ENCODE peak calls at places on chromosomes 1 and 21, in ten cellular contexts. Z is left lung; F is cardiac muscle cell; T is A549; E is neural crest cell; M is omental fat pad; N is mucosa of descending colon; W is choroid plexus epithelial cell; J is heart left ventricle; D is CD8-positive, alpha-beta T cell. O is an unnamed sample.

GRCh38 chr1:173050865-173051264 is at the start of gene TNFSF18:
- DNase-seq in W (peak; percentile 91), M (no peak), E (no peak), T (no peak), D (no peak), F (no peak), J (no peak), Z (no peak), N (no peak), O (no peak)

GRCh38 chr1:10900691-10901090 is 104.2 kb upstream of the CASZ1 start:
- DNase-seq in J (peak; percentile 20), M (no peak), Z (peak; percentile 47), E (no peak), N (no peak), D (no peak), T (peak; percentile 17), F (no peak), W (no peak), O (no peak)

GRCh38 chr1:162695687-162696086 is 63.4 kb downstream of the DDR2 start:
- DNase-seq in E (no peak), D (no peak), T (no peak), F (no peak), M (no peak), Z (no peak), J (no peak), W (no peak), N (no peak), O (no peak)

GRCh38 chr1:246776923-246777322 is 52.7 kb downstream of the SCCPDH start:
- DNase-seq in D (no peak), J (no peak), F (no peak), M (no peak), Z (no peak), W (no peak), N (no peak), E (no peak), T (no peak), O (no peak)

GRCh38 chr21:39452207-39452964 is 616 bp downstream of the SH3BGR start:
- DNase-seq in M (no peak), E (no peak), J (no peak), T (peak; percentile 9), D (no peak), Z (no peak), F (no peak), W (peak; percentile 17), N (no peak), O (no peak)

GRCh38 chr1:228174482-228175315 is 9.1 kb downstream of the IBA57 start:
- DNase-seq in W (no peak), F (no peak), E (no peak), Z (peak; percentile 35), J (no peak), N (peak; percentile 60), D (no peak), M (no peak), T (peak; percentile 62), O (no peak)

GRCh38 chr1:76074321-76075187 is at the start of gene ST6GALNAC3:
- DNase-seq in M (peak; percentile 51), Z (peak; percentile 78), T (peak; percentile 44), N (peak; percentile 85), W (peak; percentile 57), E (peak; percentile 69), F (peak; percentile 91), D (peak; percentile 54), J (peak; percentile 77), O (peak; percentile 88)

GRCh38 chr21:14875704-14876364 is 189.0 kb downstream of the NRIP1 start:
- DNase-seq in W (peak; percentile 64), N (no peak), D (no peak), F (no peak), T (no peak), Z (no peak), E (no peak), M (no peak), J (no peak), O (peak; percentile 46)

GRCh38 chr21:42665026-42665425 is 11.6 kb downstream of the PDE9A start:
- DNase-seq in J (no peak), W (no peak), E (no peak), F (no peak), N (peak; percentile 48), Z (no peak), D (no peak), M (no peak), T (no peak), O (no peak)

GRCh38 chr1:177172866-177173265 is 2.1 kb downstream of the BRINP2 start:
- DNase-seq in T (peak; percentile 6), Z (no peak), D (no peak), F (no peak), E (no peak), N (no peak), J (no peak), M (no peak), W (no peak), O (no peak)

GRCh38 chr1:186178426-186179043 is 196.5 kb downstream of the TPR start:
- DNase-seq in F (no peak), N (no peak), Z (no peak), E (no peak), J (no peak), T (no peak), M (no peak), W (no peak), D (no peak), O (no peak)

GRCh38 chr1:198856601-198857000 is 217.8 kb downstream of the PTPRC start:
- DNase-seq in F (no peak), E (no peak), N (no peak), T (no peak), D (no peak), Z (no peak), J (no peak), W (no peak), M (no peak), O (no peak)

GRCh38 chr1:185788386-185788785 is 54.2 kb downstream of the HMCN1 start:
- DNase-seq in W (no peak), J (no peak), F (no peak), E (no peak), D (no peak), N (no peak), Z (no peak), T (no peak), M (no peak), O (no peak)

GRCh38 chr21:41813226-41813625 is 46.4 kb upstream of the RIPK4 start:
- DNase-seq in D (no peak), F (no peak), N (no peak), W (no peak), T (no peak), M (no peak), E (no peak), J (no peak), Z (no peak), O (no peak)

GRCh38 chr1:25080294-25081209 is 150.5 kb upstream of the RUNX3 start:
- DNase-seq in W (peak; percentile 24), M (no peak), F (no peak), N (no peak), T (peak; percentile 14), D (no peak), Z (no peak), E (no peak), J (no peak), O (no peak)

GRCh38 chr1:36136535-36136934 is 11.5 kb upstream of the COL8A2 start:
- DNase-seq in E (no peak), W (peak; percentile 77), F (no peak), N (no peak), M (no peak), Z (no peak), T (no peak), D (no peak), J (peak; percentile 59), O (no peak)

GRCh38 chr1:28792644-28793121 is 19.3 kb upstream of the OPRD1 start:
- DNase-seq in N (no peak), Z (no peak), W (no peak), F (peak; percentile 49), J (no peak), D (no peak), T (no peak), E (no peak), M (no peak), O (no peak)
- TF ChIP-seq CTCF in N (no peak), Z (peak; percentile 28), W (peak; percentile 1), F (no peak), J (no peak), D (no peak), T (no peak), E (peak; percentile 50), M (no peak), O (no peak)

DNA sequence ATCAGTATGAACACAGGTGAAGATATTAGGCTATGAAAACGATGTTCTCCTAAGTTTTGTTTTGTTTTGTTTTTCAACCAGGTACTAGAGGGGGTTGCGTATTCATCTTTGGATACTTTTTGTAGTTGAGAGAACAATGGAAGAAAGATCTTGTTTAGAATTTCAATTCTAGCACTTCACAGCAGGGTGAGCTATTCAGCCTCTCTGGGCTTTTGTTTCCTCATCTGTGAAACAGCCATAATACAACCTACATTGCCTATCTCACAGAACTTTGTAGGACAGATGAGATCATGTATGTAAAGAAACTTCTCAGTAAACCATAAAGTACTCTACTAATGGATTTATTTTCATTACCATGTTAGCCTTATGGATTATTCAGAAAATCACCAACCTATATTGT is 199.5 kb downstream of the GPATCH2 start:
- DNase-seq in D (no peak), W (peak; percentile 23), J (no peak), M (no peak), Z (no peak), F (no peak), T (no peak), E (no peak), N (no peak), O (no peak)
- TF ChIP-seq CTCF in D (no peak), W (peak; percentile 44), J (no peak), M (no peak), Z (no peak), F (peak; percentile 10), T (no peak), E (no peak), N (no peak), O (no peak)

GRCh38 chr1:232170909-232171308 is 459.0 kb downstream of the SIPA1L2 start:
- DNase-seq in T (no peak), J (no peak), W (no peak), F (no peak), M (no peak), N (no peak), D (no peak), E (no peak), Z (no peak), O (no peak)
- TF ChIP-seq CTCF in T (no peak), J (no peak), W (peak; percentile 37), F (peak; percentile 22), M (no peak), N (no peak), D (no peak), E (no peak), Z (no peak), O (no peak)

DNA sequence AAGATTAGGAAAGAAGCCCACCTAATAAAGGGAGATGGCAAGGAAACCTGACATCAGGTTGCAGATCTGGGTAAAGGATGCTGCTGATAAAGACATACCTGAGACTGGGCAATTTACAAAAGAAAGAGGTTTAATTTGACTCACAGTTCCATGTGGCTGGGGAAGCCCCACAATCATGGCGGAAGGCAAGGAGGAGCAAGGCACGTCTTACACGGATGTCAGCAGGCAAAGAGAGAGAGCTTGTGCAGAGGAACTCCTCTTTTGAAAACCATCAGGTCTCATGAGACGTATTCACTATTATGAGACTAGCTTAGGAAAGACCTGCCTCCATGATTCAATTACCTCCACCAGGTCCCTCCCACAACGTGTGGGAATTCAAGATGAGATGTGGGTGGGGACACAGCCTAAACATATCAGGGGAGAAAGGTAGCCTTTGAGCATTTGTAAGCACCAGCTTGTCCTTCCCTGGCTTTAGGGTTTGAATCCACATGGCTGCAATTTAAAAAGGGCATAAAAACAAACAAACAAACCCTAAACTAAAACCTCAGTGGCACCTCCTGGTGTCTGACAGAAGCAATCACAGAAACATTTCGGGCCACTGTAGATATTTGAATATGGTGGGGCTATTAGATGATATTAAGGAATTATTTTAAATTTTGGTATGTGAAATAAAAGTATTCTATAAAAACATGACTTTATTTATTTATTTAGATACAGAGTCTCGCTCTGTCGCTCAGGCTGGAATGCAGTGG is 33.1 kb downstream of the SLC2A7 start:
- DNase-seq in F (no peak), E (no peak), M (no peak), J (no peak), D (no peak), Z (no peak), N (no peak), W (peak; percentile 21), T (no peak), O (no peak)
- TF ChIP-seq CTCF in F (peak; percentile 22), E (peak; percentile 33), M (no peak), J (no peak), D (no peak), Z (no peak), N (no peak), W (peak; percentile 42), T (no peak), O (no peak)